ENCODE peak calls at places on chromosomes 11 and 22, in seven cellular contexts. E is NCI-H1417; J is COR-L47; B is NCI-H2081; S is HT-29; X is activated CD4-positive, alpha-beta T cell treated with anti-CD3 and anti-CD28 coated beads for 4 hours; F is HTR-8/SVneo. I is an unnamed sample.

GRCh38 chr11:69545976-69546617 is 64.6 kb downstream of the LINC01488 start:
- DNase-seq in J (no peak), B (no peak), F (no peak), E (no peak), X (no peak), S (no peak), I (peak)

GRCh38 chr11:1197431-1197885 is 25.4 kb upstream of the MUC5B start:
- DNase-seq in X (no peak), J (no peak), F (no peak), B (no peak), E (no peak), S (no peak), I (peak)

GRCh38 chr11:62680825-62681240 is 2.0 kb upstream of the UBXN1 start:
- DNase-seq in B (peak), S (peak), J (peak), F (peak), X (peak), E (peak), I (peak)

GRCh38 chr22:44224166-44224565 is 43.4 kb downstream of the PARVG start:
- DNase-seq in S (no peak), J (no peak), B (no peak), F (no peak), E (no peak), X (no peak), I (peak)

GRCh38 chr11:121887564-121887963 is 228.5 kb downstream of the BLID start:
- DNase-seq in J (no peak), X (no peak), B (no peak), F (no peak), S (no peak), E (no peak), I (no peak)

GRCh38 chr22:37242395-37242918 is 1.6 kb downstream of the RAC2 start:
- DNase-seq in B (no peak), E (no peak), S (no peak), X (peak), J (no peak), F (no peak), I (peak)

GRCh38 chr11:75969626-75970308 is 154.8 kb downstream of the UVRAG start:
- DNase-seq in F (no peak), J (no peak), S (peak), B (no peak), X (no peak), E (no peak), I (peak)

GRCh38 chr11:8871283-8871775 is 39.7 kb upstream of the AKIP1 start:
- DNase-seq in F (peak), E (peak), X (no peak), J (no peak), B (peak), S (peak), I (peak)

GRCh38 chr22:45225732-45226560 is 14.7 kb downstream of the KIAA0930 start:
- DNase-seq in S (no peak), B (no peak), F (no peak), X (no peak), J (no peak), E (no peak), I (peak)

GRCh38 chr11:2998073-2998850 is 6.1 kb upstream of the NAP1L4 start:
- DNase-seq in B (peak), X (no peak), F (no peak), E (peak), S (no peak), J (peak), I (no peak)

GRCh38 chr11:84322211-84322610 is 1036.0 kb upstream of the CCDC90B start:
- DNase-seq in X (no peak), J (no peak), F (no peak), S (no peak), B (no peak), E (no peak), I (no peak)

GRCh38 chr22:49349181-49349835 is 478.4 kb downstream of the BRD1 start:
- DNase-seq in X (no peak), B (no peak), J (no peak), S (no peak), E (no peak), F (no peak), I (peak)

GRCh38 chr11:32434387-32435151 is 770 bp downstream of the WT1 start:
- DNase-seq in F (peak), S (no peak), X (no peak), B (no peak), J (no peak), E (no peak), I (no peak)

GRCh38 chr11:114276077-114276476 is 20.1 kb upstream of the NNMT start:
- DNase-seq in E (no peak), B (no peak), X (no peak), J (no peak), F (no peak), S (no peak), I (no peak)

GRCh38 chr11:20042717-20043392 is 117.4 kb downstream of the DBX1 start:
- DNase-seq in E (peak), F (no peak), X (no peak), J (no peak), S (no peak), B (no peak), I (no peak)

GRCh38 chr11:57901278-57901677 is 122.4 kb upstream of the OR9Q1 start:
- DNase-seq in B (no peak), X (no peak), E (no peak), S (no peak), J (no peak), F (no peak), I (no peak)

GRCh38 chr11:19853016-19853415 is 140.4 kb downstream of the NAV2 start:
- DNase-seq in S (no peak), J (no peak), B (no peak), E (no peak), F (no peak), X (no peak), I (no peak)

GRCh38 chr11:93528757-93529639 is 14.2 kb downstream of the SMCO4 start:
- DNase-seq in E (peak), X (no peak), S (no peak), B (peak), J (peak), F (no peak), I (no peak)

GRCh38 chr22:35835998-35836691 is 118.5 kb downstream of the APOL5 start:
- DNase-seq in J (peak), B (peak), S (peak), E (peak), F (peak), X (no peak), I (peak)

GRCh38 chr11:33388793-33389525 is 131.8 kb downstream of the HIPK3 start:
- DNase-seq in B (no peak), J (no peak), F (no peak), S (no peak), E (no peak), X (no peak), I (no peak)

GRCh38 chr22:47091241-47091691 is 328.8 kb downstream of the TBC1D22A start:
- DNase-seq in F (no peak), J (peak), X (no peak), E (no peak), S (no peak), B (no peak), I (no peak)

GRCh38 chr22:41050873-41051272 is 41.5 kb upstream of the EP300 start:
- DNase-seq in E (no peak), S (no peak), B (no peak), X (no peak), J (no peak), F (no peak), I (no peak)

GRCh38 chr22:37167981-37168647 is 18.4 kb upstream of the IL2RB start:
- DNase-seq in B (no peak), S (no peak), F (no peak), J (no peak), X (no peak), E (no peak), I (no peak)